ENCODE peak calls at places on chromosomes 4 and X, in six cellular contexts. W, L, A, C, M and D are unnamed samples.

GRCh38 chrX:100928660-100929613 is at the start of gene XKRX:
- DNase-seq in W (peak; percentile 86), L (peak; percentile 68), A (peak; percentile 4), C (peak; percentile 26), M (peak; percentile 86), D (no peak)

GRCh38 chrX:39491548-39492297 is 606.0 kb downstream of the BCOR start:
- DNase-seq in W (no peak), L (no peak), A (peak; percentile 18), C (no peak), M (no peak), D (no peak)

GRCh38 chr4:185911556-185912064 is 99.6 kb upstream of the SORBS2 start:
- DNase-seq in W (no peak), L (peak; percentile 54), A (no peak), C (peak; percentile 43), M (no peak), D (no peak)

GRCh38 chr4:56049428-56050212 is 100.9 kb downstream of the CEP135 start:
- DNase-seq in W (peak; percentile 78), L (peak; percentile 88), A (no peak), C (peak; percentile 54), M (peak; percentile 64), D (no peak)

GRCh38 chr4:145938618-145939177 is at the start of gene ZNF827:
- DNase-seq in W (peak; percentile 90), L (peak; percentile 87), A (peak; percentile 75), C (peak; percentile 76), M (peak; percentile 79), D (no peak)

GRCh38 chr4:166827167-166827566 is 407.1 kb downstream of the SPOCK3 start:
- DNase-seq in W (no peak), L (no peak), A (no peak), C (no peak), M (no peak), D (no peak)

GRCh38 chr4:48909697-48910096 is 3.1 kb upstream of the OCIAD2 start:
- DNase-seq in W (peak; percentile 97), L (no peak), A (no peak), C (peak; percentile 93), M (no peak), D (peak; percentile 82)

GRCh38 chr4:10119263-10119662 is 2.7 kb upstream of the WDR1 start:
- DNase-seq in W (no peak), L (no peak), A (no peak), C (no peak), M (no peak), D (no peak)

GRCh38 chr4:118981839-118982381 is 93.3 kb downstream of the SYNPO2 start:
- DNase-seq in W (peak; percentile 71), L (peak; percentile 93), A (peak; percentile 25), C (peak; percentile 64), M (no peak), D (peak; percentile 49)

GRCh38 chr4:7868892-7869471 is 70.7 kb downstream of the AFAP1 start:
- DNase-seq in W (no peak), L (no peak), A (no peak), C (no peak), M (no peak), D (no peak)

GRCh38 chr4:4203688-4204400 is 22.9 kb downstream of the OTOP1 start:
- DNase-seq in W (no peak), L (no peak), A (no peak), C (no peak), M (no peak), D (no peak)

GRCh38 chr4:176545886-176546285 is 226.1 kb downstream of the SPCS3 start:
- DNase-seq in W (no peak), L (no peak), A (no peak), C (no peak), M (no peak), D (no peak)

GRCh38 chrX:30643313-30643821 is 9.9 kb upstream of the GK start:
- DNase-seq in W (no peak), L (no peak), A (no peak), C (no peak), M (no peak), D (no peak)

GRCh38 chr4:133638702-133639101 is 489.6 kb downstream of the PCDH10 start:
- DNase-seq in W (no peak), L (no peak), A (no peak), C (no peak), M (no peak), D (no peak)

GRCh38 chr4:1238676-1239000 is 10.3 kb downstream of the CTBP1 start:
- DNase-seq in W (no peak), L (no peak), A (no peak), C (no peak), M (peak; percentile 36), D (no peak)

GRCh38 chr4:112130903-112131302 is 14.4 kb upstream of the FAM241A start:
- DNase-seq in W (no peak), L (no peak), A (no peak), C (peak; percentile 39), M (no peak), D (no peak)

GRCh38 chr4:57501715-57502114 is 391.5 kb upstream of the IGFBP7 start:
- DNase-seq in W (peak; percentile 95), L (no peak), A (no peak), C (no peak), M (no peak), D (no peak)

GRCh38 chr4:148043990-148044645 is 312.2 kb downstream of the ARHGAP10 start:
- DNase-seq in W (no peak), L (no peak), A (no peak), C (no peak), M (no peak), D (no peak)

GRCh38 chrX:101388604-101389003 is 2.2 kb upstream of the RPL36A start:
- DNase-seq in W (no peak), L (no peak), A (no peak), C (no peak), M (no peak), D (no peak)

GRCh38 chr4:86972997-86973396 is 38.2 kb downstream of the AFF1 start:
- DNase-seq in W (peak; percentile 56), L (no peak), A (no peak), C (no peak), M (peak; percentile 70), D (no peak)

GRCh38 chr4:44671636-44672035 is 6.6 kb upstream of the GUF1 start:
- DNase-seq in W (no peak), L (no peak), A (no peak), C (no peak), M (no peak), D (no peak)

GRCh38 chr4:63814171-63814964 is 594.9 kb downstream of the TECRL start:
- DNase-seq in W (no peak), L (no peak), A (no peak), C (no peak), M (peak; percentile 51), D (no peak)

GRCh38 chr4:3308691-3309090 is 15.9 kb downstream of the RGS12 start:
- DNase-seq in W (peak; percentile 32), L (peak; percentile 4), A (no peak), C (no peak), M (peak; percentile 42), D (no peak)

GRCh38 chr4:17324431-17324830 is 187.5 kb downstream of the QDPR start:
- DNase-seq in W (no peak), L (peak; percentile 7), A (peak; percentile 19), C (peak; percentile 72), M (no peak), D (peak; percentile 28)

GRCh38 chrX:134694935-134695334 is 36.7 kb upstream of the PLAC1 start:
- DNase-seq in W (no peak), L (no peak), A (no peak), C (no peak), M (no peak), D (no peak)

GRCh38 chr4:153514001-153514526 is 47.9 kb downstream of the TMEM131L start:
- DNase-seq in W (no peak), L (no peak), A (no peak), C (peak; percentile 79), M (no peak), D (no peak)

GRCh38 chrX:9635805-9636204 is 129.8 kb downstream of the GPR143 start:
- DNase-seq in W (no peak), L (no peak), A (no peak), C (no peak), M (no peak), D (no peak)

GRCh38 chr4:53100801-53101581 is 238.9 kb downstream of the RASL11B start:
- DNase-seq in W (no peak), L (no peak), A (no peak), C (peak; percentile 90), M (no peak), D (no peak)